ENCODE peak calls at places on chromosomes 11 and 22, in nine cellular contexts. D, K, L, N, R, T, P, W and C are unnamed samples.

GRCh38 chr11:133414503-133414902 is 117.8 kb downstream of the OPCML start:
- DNase-seq in D (no peak), K (no peak), L (no peak), N (no peak), R (no peak), T (no peak), P (no peak), W (no peak), C (no peak)

GRCh38 chr22:38835888-38836301 is 7.9 kb downstream of the NPTXR start:
- DNase-seq in D (peak), K (no peak), L (no peak), N (no peak), R (no peak), T (peak), P (no peak), W (peak), C (no peak)

GRCh38 chr22:37366601-37367000 is 60.7 kb downstream of the ELFN2 start:
- DNase-seq in D (no peak), K (no peak), L (no peak), N (no peak), R (no peak), T (no peak), P (no peak), W (no peak), C (no peak)

GRCh38 chr11:67542971-67543370 is 19.7 kb upstream of the CABP2 start:
- DNase-seq in D (no peak), K (peak), L (no peak), N (no peak), R (no peak), T (no peak), P (no peak), W (no peak), C (no peak)

GRCh38 chr11:5937868-5938602 is 4.0 kb upstream of the OR56A3 start:
- DNase-seq in D (no peak), K (no peak), L (no peak), N (no peak), R (no peak), T (no peak), P (no peak), W (no peak), C (no peak)

GRCh38 chr11:132911186-132911585 is 621.1 kb downstream of the OPCML start:
- DNase-seq in D (no peak), K (no peak), L (no peak), N (peak), R (no peak), T (no peak), P (no peak), W (peak), C (no peak)

GRCh38 chr22:22461111-22461510 is 47.4 kb downstream of the ZNF280B start:
- DNase-seq in D (no peak), K (no peak), L (no peak), N (no peak), R (no peak), T (no peak), P (no peak), W (no peak), C (no peak)

GRCh38 chr11:118530180-118530682 is 761 bp upstream of the TMEM25 start:
- DNase-seq in D (no peak), K (no peak), L (no peak), N (no peak), R (no peak), T (no peak), P (no peak), W (peak), C (no peak)

GRCh38 chr11:61472868-61473267 is 35.7 kb upstream of the LRRC10B start:
- DNase-seq in D (no peak), K (no peak), L (no peak), N (peak), R (no peak), T (peak), P (no peak), W (no peak), C (no peak)

GRCh38 chr11:35588627-35589026 is 29.6 kb upstream of the FJX1 start:
- DNase-seq in D (no peak), K (no peak), L (no peak), N (peak), R (no peak), T (no peak), P (no peak), W (peak), C (no peak)